ENCODE peak calls at places on chromosomes 6 and 20, in eight cellular contexts. I, N, G, V, S, E, Y and L are unnamed samples. For H3K4me1, the result is how much of the 10 kb centered on the place peaks cover.

GRCh38 chr6:105269390-105269789 is 89.6 kb upstream of the POPDC3 start:
- DNase-seq in I (no peak), N (no peak), G (no peak), V (no peak), S (no peak), E (no peak), Y (no peak), L (no peak)

GRCh38 chr6:16999486-17000436 is 102.1 kb upstream of the STMND1 start:
- DNase-seq in I (no peak), N (peak), G (no peak), V (no peak), S (no peak), E (no peak), Y (no peak), L (no peak)

GRCh38 chr6:13524801-13525508 is 37.6 kb upstream of the GFOD1 start:
- DNase-seq in I (no peak), N (no peak), G (no peak), V (no peak), S (no peak), E (no peak), Y (no peak), L (no peak)

GRCh38 chr20:20076297-20077065 is 24.1 kb downstream of the CFAP61 start:
- DNase-seq in I (no peak), N (peak), G (no peak), V (no peak), S (no peak), E (no peak), Y (no peak), L (no peak)

GRCh38 chr6:36118550-36119107 is 11.7 kb upstream of the MAPK13 start:
- DNase-seq in I (no peak), N (no peak), G (no peak), V (no peak), S (no peak), E (no peak), Y (no peak), L (no peak)

GRCh38 chr20:8361779-8362178 is 229.7 kb downstream of the PLCB1 start:
- DNase-seq in I (no peak), N (no peak), G (no peak), V (no peak), S (no peak), E (no peak), Y (no peak), L (no peak)

GRCh38 chr6:73657201-73657600 is 3.4 kb upstream of the SLC17A5 start:
- DNase-seq in I (no peak), N (no peak), G (no peak), V (no peak), S (no peak), E (no peak), Y (no peak), L (no peak)

GRCh38 chr6:45032426-45032825 is 295.7 kb upstream of the RUNX2 start:
- DNase-seq in I (no peak), N (no peak), G (no peak), V (no peak), S (no peak), E (no peak), Y (no peak), L (no peak)

GRCh38 chr6:116278853-116279231 is 888 bp downstream of the TSPYL1 start:
- DNase-seq in I (peak), N (peak), G (no peak), V (peak), S (peak), E (no peak), Y (peak), L (no peak)

GRCh38 chr6:110898111-110898510 is 23.5 kb downstream of the AMD1 start:
- DNase-seq in I (no peak), N (no peak), G (no peak), V (no peak), S (no peak), E (no peak), Y (no peak), L (no peak)

GRCh38 chr6:1878330-1878729 is 268.6 kb downstream of the FOXC1 start:
- DNase-seq in I (no peak), N (no peak), G (no peak), V (no peak), S (no peak), E (no peak), Y (no peak), L (no peak)

GRCh38 chr6:165010556-165011535 is 298.6 kb downstream of the C6orf118 start:
- DNase-seq in I (no peak), N (no peak), G (no peak), V (no peak), S (no peak), E (no peak), Y (no peak), L (no peak)

GRCh38 chr6:43799671-43800623 is 29.9 kb downstream of the VEGFA start:
- DNase-seq in I (no peak), N (no peak), G (no peak), V (no peak), S (no peak), E (no peak), Y (no peak), L (no peak)

GRCh38 chr6:15505463-15505918 is 157.3 kb downstream of the DTNBP1 start:
- DNase-seq in I (no peak), N (no peak), G (peak), V (no peak), S (peak), E (no peak), Y (no peak), L (peak)

GRCh38 chr6:119148825-119149525 is 70.5 kb upstream of the FAM184A start:
- DNase-seq in I (no peak), N (peak), G (no peak), V (no peak), S (no peak), E (no peak), Y (no peak), L (no peak)

GRCh38 chr6:151721671-151722070 is 85.8 kb upstream of the ESR1 start:
- DNase-seq in I (no peak), N (no peak), G (no peak), V (no peak), S (no peak), E (no peak), Y (no peak), L (no peak)

GRCh38 chr6:87941556-87942358 is 105.9 kb upstream of the SPACA1 start:
- DNase-seq in I (no peak), N (no peak), G (no peak), V (no peak), S (no peak), E (no peak), Y (no peak), L (no peak)

DNA sequence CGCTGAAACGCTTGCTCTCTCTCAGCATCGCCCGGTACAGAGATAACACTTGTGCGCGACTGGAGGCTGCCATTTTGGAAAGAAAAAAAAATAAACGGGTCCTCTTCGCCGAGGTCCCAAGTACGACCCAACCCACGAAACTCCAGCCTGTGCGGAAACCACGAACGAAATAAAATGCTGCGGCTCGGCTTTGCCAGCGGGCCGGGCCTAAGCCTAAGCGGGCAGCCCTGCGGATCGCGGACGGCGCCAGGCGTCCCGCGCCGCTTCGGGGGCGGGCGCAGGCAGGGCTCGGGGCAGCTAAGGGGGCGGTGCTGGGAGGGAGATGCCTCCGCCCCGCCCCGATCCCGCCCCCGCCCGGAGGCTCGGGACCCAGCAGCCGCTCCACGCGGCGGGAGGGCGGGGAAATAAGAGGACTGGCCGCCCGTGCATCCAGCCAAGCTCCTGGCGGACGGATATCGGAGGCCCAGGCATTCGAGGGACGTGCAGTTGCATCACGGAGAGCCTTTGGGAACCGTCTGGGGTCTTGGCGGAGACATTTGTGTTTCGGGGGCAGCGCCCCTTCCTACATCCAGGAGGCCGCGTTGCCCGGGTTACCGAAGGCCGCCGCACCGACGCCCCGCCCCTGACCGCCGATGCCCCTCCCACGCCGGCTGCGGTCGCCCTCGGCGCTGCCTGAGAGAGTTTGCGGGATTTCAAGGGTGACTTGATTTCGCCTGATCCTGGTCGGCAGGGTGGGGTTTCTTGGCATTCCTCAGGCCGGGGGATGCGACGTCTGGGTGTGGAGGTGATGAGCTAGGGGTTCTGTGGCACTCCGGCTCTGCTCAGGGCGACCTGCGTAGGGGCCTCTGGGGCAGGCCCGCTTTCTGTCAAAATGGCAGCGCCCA is at the start of the genes FARS2 and LYRM4:
- DNase-seq in I (peak), N (peak), G (peak), V (peak), S (peak), E (peak), Y (peak), L (peak)
- TF ChIP-seq POLR2A in I (peak), N (peak), G (no peak), V (peak), S (no peak), E (peak), Y (peak), L (no peak)

DNA sequence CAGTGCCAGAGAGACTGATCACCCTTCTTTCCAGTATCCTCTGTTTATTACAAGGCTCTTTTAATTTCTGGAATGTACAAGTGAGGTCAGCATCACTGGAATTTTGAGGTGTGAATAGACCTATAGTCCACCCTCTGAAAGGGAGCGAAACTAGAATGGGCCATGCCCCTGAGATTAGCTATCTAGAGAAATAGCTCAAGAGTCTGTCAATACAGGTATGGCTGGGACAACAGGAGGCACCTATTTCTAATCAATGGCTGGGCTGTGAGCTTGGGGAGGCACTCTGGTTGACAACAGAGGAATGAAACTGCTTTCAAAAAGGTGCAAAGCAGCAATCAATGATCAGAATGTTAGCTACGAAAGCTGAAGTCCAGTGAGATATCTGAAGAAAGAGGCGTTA is 17.3 kb upstream of the CITED2 start:
- DNase-seq in I (no peak), N (no peak), G (no peak), V (no peak), S (no peak), E (no peak), Y (no peak), L (no peak)
- H3K4me3 ChIP-seq in I (no peak), N (no peak), G (no peak), V (no peak), S (no peak), E (no peak), Y (no peak), L (no peak)

GRCh38 chr6:157761926-157762325 is 61.1 kb upstream of the SNX9 start:
- DNase-seq in I (no peak), N (no peak), G (no peak), V (no peak), S (no peak), E (peak), Y (no peak), L (no peak)
- H3K4me1 ChIP-seq in I (under half), N (under half), G (under half), V (under half), S (under half), E (under half), Y (under half), L (half or more)

DNA sequence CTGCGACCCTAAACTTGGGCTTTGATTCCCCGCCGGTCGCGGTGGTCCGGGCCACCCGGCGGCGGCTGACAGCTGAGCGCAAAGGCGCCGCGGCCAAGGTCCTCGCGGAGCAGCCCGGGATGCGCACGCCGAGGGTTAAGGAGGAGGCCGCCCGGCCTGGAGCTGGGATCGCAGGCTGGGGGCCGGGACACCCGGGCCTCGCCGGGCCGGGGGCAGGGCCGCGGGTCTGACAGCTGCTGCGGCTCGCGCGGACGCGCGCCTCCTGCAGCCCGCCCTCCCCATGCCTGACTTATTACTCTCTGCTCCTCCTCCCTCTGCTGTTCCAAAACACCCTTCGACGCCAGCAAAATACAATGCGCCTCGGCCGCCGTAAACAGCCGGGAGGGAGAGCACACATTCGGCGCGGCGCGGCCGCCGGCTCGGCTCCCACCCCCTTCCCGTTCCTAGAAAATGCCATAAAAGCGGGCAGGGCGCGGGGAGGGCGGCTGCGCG is 743 bp downstream of the BACH2 start:
- DNase-seq in I (peak), N (peak), G (peak), V (peak), S (peak), E (peak), Y (peak), L (peak)
- TF ChIP-seq POLR2A in I (no peak), N (no peak), G (peak), V (peak), S (peak), E (peak), Y (peak), L (peak)